ENCODE peak calls at places on chromosome X, in nine cellular contexts. B is T-helper 2 cell; R is RPMI7951; J is brain microvascular endothelial cell; A is IMR-90; E is naive B cell; Q is HFF-Myc; V is fibroblast of mammary gland; Y is activated naive CD8-positive, alpha-beta T cell treated with anti-CD3 and anti-CD28 coated beads for 36 hours. K is an unnamed sample.
A peak's percentile ranks its signal among the peaks of the same experiment; 100 is the strongest.

GRCh38 chrX:112826020-112826419 is 14.6 kb downstream of the AMOT start:
- DNase-seq in Y (no peak), Q (no peak), J (no peak), A (peak; percentile 49), B (no peak), R (no peak), V (peak; percentile 13), E (no peak), K (no peak)

GRCh38 chrX:15838017-15838416 is 16.6 kb downstream of the AP1S2 start:
- DNase-seq in J (no peak), E (peak; percentile 12), Y (no peak), Q (no peak), V (no peak), R (no peak), B (peak; percentile 9), A (no peak), K (no peak)

GRCh38 chrX:15334561-15334960 is 762 bp downstream of the PIGA start:
- DNase-seq in A (peak; percentile 23), V (peak; percentile 35), R (peak; percentile 23), E (no peak), Y (no peak), B (peak; percentile 6), J (peak; percentile 1), Q (no peak), K (no peak)

GRCh38 chrX:1448793-1449580 is 3.7 kb downstream of the ASMTL start:
- DNase-seq in R (no peak), E (no peak), V (no peak), J (no peak), A (no peak), Y (no peak), Q (no peak), B (no peak), K (no peak)

GRCh38 chrX:118861338-118861737 is 37.7 kb downstream of the ZCCHC12 start:
- DNase-seq in R (no peak), B (no peak), V (no peak), J (no peak), E (no peak), A (no peak), Y (no peak), Q (no peak), K (no peak)

GRCh38 chrX:7941390-7942042 is 14.3 kb upstream of the PNPLA4 start:
- DNase-seq in A (peak; percentile 7), V (peak; percentile 20), Y (no peak), E (no peak), R (peak; percentile 1), J (peak; percentile 14), Q (peak; percentile 9), B (no peak), K (no peak)

GRCh38 chrX:78708171-78708570 is 39.3 kb upstream of the LPAR4 start:
- DNase-seq in R (peak; percentile 62), A (peak; percentile 41), V (peak; percentile 62), B (no peak), Y (no peak), E (no peak), Q (peak; percentile 16), J (peak; percentile 33), K (peak; percentile 43)

GRCh38 chrX:145190801-145191389 is 56.4 kb upstream of the SPANXN1 start:
- DNase-seq in J (peak; percentile 5), V (peak; percentile 3), Q (no peak), A (no peak), Y (no peak), R (peak; percentile 12), E (no peak), B (no peak), K (peak; percentile 4)

GRCh38 chrX:40809210-40809609 is 73.9 kb upstream of the MED14 start:
- DNase-seq in V (peak; percentile 39), Q (no peak), R (peak; percentile 41), Y (no peak), J (no peak), A (peak; percentile 49), E (no peak), B (no peak), K (peak; percentile 68)

GRCh38 chrX:9317174-9317573 is 147.7 kb upstream of the TBL1X start:
- DNase-seq in Q (no peak), J (no peak), R (no peak), V (no peak), B (no peak), Y (no peak), A (no peak), E (no peak), K (peak; percentile 57)

GRCh38 chrX:9912341-9912740 is 54.8 kb upstream of the CLDN34 start:
- DNase-seq in Y (no peak), A (peak; percentile 45), E (no peak), V (no peak), J (no peak), R (no peak), B (no peak), Q (no peak), K (no peak)

GRCh38 chrX:118552501-118552900 is 56.9 kb downstream of the DOCK11 start:
- DNase-seq in E (no peak), A (peak; percentile 71), B (no peak), J (peak; percentile 40), Y (no peak), Q (no peak), R (peak; percentile 76), V (peak; percentile 91), K (peak; percentile 13)

K was measured in myocyte.